ENCODE peak calls at places on chromosomes 2 and 18, in four cellular contexts. Y, A, C and X are unnamed samples.

GRCh38 chr2:232027530-232027929 is 66.0 kb downstream of the DIS3L2 start:
- DNase-seq in Y (no peak), A (no peak), C (no peak), X (no peak)

GRCh38 chr2:152336103-152336853 is 1.3 kb downstream of the FMNL2 start:
- DNase-seq in Y (peak), A (no peak), C (no peak), X (peak)

GRCh38 chr2:210660-211059 is 53.2 kb downstream of the SH3YL1 start:
- DNase-seq in Y (no peak), A (no peak), C (no peak), X (no peak)

GRCh38 chr2:29113891-29114321 is 1.3 kb upstream of the CLIP4 start:
- DNase-seq in Y (peak), A (no peak), C (no peak), X (no peak)

GRCh38 chr18:48875314-48875941 is 75.3 kb downstream of the SMAD7 start:
- DNase-seq in Y (no peak), A (no peak), C (no peak), X (no peak)

GRCh38 chr2:74552914-74553811 is 579 bp downstream of the LOXL3 start:
- DNase-seq in Y (no peak), A (no peak), C (no peak), X (peak)

GRCh38 chr2:28633739-28634138 is 117.9 kb upstream of the PPP1CB start:
- DNase-seq in Y (no peak), A (no peak), C (no peak), X (no peak)

GRCh38 chr2:71263386-71263785 is 36.5 kb upstream of the PAIP2B start:
- DNase-seq in Y (no peak), A (no peak), C (no peak), X (no peak)

GRCh38 chr2:148658807-148659722 is 14.5 kb downstream of the EPC2 start:
- DNase-seq in Y (no peak), A (no peak), C (no peak), X (peak)

GRCh38 chr18:35278969-35279368 is 11.1 kb downstream of the ZSCAN30 start:
- DNase-seq in Y (no peak), A (no peak), C (no peak), X (no peak)

GRCh38 chr2:171836151-171836910 is 57.7 kb downstream of the SLC25A12 start:
- DNase-seq in Y (no peak), A (no peak), C (no peak), X (no peak)

GRCh38 chr18:29501952-29502351 is 1325.0 kb upstream of the CDH2 start:
- DNase-seq in Y (no peak), A (no peak), C (no peak), X (no peak)